ENCODE peak calls at places on chromosome 11, in four cellular contexts. One of them, this sample, is unnamed.

GRCh38 chr11:119755351-119756071 is 26.5 kb upstream of the NECTIN1 start:
- DNase-seq in GM12878: no peak
- DNase-seq in HepG2: no peak
- DNase-seq in K562: no peak
- DNase-seq in this sample: no peak

GRCh38 chr11:26993965-26994446 is at the start of gene FIBIN:
- DNase-seq in GM12878: no peak
- DNase-seq in HepG2: no peak
- DNase-seq in K562: no peak
- DNase-seq in this sample: no peak

GRCh38 chr11:69321877-69322350 is 28.0 kb downstream of the MYEOV start:
- DNase-seq in GM12878: no peak
- DNase-seq in HepG2: no peak
- DNase-seq in K562: no peak
- DNase-seq in this sample: no peak

GRCh38 chr11:85813721-85814120 is 2.8 kb upstream of the SYTL2 start:
- DNase-seq in GM12878: no peak
- DNase-seq in HepG2: peak; percentile 9
- DNase-seq in K562: no peak
- DNase-seq in this sample: no peak

GRCh38 chr11:118691926-118692830 is 12.7 kb upstream of the TREH start:
- DNase-seq in GM12878: peak; percentile 76
- DNase-seq in HepG2: peak; percentile 45
- DNase-seq in K562: no peak
- DNase-seq in this sample: no peak

GRCh38 chr11:72777755-72778278 is 16.0 kb downstream of the STARD10 start:
- DNase-seq in GM12878: no peak
- DNase-seq in HepG2: peak; percentile 90
- DNase-seq in K562: no peak
- DNase-seq in this sample: no peak

GRCh38 chr11:120562806-120563425 is 51.4 kb downstream of the GRIK4 start:
- DNase-seq in GM12878: no peak
- DNase-seq in HepG2: no peak
- DNase-seq in K562: no peak
- DNase-seq in this sample: no peak

GRCh38 chr11:10809373-10810199 is 860 bp upstream of the EIF4G2 start:
- DNase-seq in GM12878: no peak
- DNase-seq in HepG2: no peak
- DNase-seq in K562: peak; percentile 61
- DNase-seq in this sample: peak; percentile 58

GRCh38 chr11:96279421-96280290 is 63.3 kb downstream of the MAML2 start:
- DNase-seq in GM12878: no peak
- DNase-seq in HepG2: no peak
- DNase-seq in K562: peak; percentile 66
- DNase-seq in this sample: no peak

GRCh38 chr11:47234669-47235075 is 13.9 kb downstream of the ACP2 start:
- DNase-seq in GM12878: no peak
- DNase-seq in HepG2: no peak
- DNase-seq in K562: no peak
- DNase-seq in this sample: no peak

GRCh38 chr11:68798221-68798813 is 43.4 kb downstream of the CPT1A start:
- DNase-seq in GM12878: no peak
- DNase-seq in HepG2: peak; percentile 12
- DNase-seq in K562: peak; percentile 57
- DNase-seq in this sample: no peak

GRCh38 chr11:10444725-10445286 is 10.3 kb upstream of the AMPD3 start:
- DNase-seq in GM12878: no peak
- DNase-seq in HepG2: no peak
- DNase-seq in K562: peak; percentile 42
- DNase-seq in this sample: no peak

GRCh38 chr11:117826360-117826635 is 1.8 kb upstream of the FXYD2 start:
- DNase-seq in GM12878: no peak
- DNase-seq in HepG2: no peak
- DNase-seq in K562: no peak
- DNase-seq in this sample: no peak

GRCh38 chr11:12914401-12914912 is 94.7 kb upstream of the RASSF10 start:
- DNase-seq in GM12878: no peak
- DNase-seq in HepG2: no peak
- DNase-seq in K562: peak; percentile 34
- DNase-seq in this sample: peak; percentile 31

GRCh38 chr11:42338056-42338455 is 878.6 kb upstream of the LRRC4C start:
- DNase-seq in GM12878: no peak
- DNase-seq in HepG2: no peak
- DNase-seq in K562: no peak
- DNase-seq in this sample: no peak

GRCh38 chr11:64545605-64546004 is 45.4 kb upstream of the SLC22A12 start:
- DNase-seq in GM12878: no peak
- DNase-seq in HepG2: no peak
- DNase-seq in K562: no peak
- DNase-seq in this sample: peak; percentile 79

GRCh38 chr11:83793332-83793731 is 507.2 kb upstream of the CCDC90B start:
- DNase-seq in GM12878: no peak
- DNase-seq in HepG2: no peak
- DNase-seq in K562: no peak
- DNase-seq in this sample: no peak

GRCh38 chr11:128575956-128576340 is 11.4 kb downstream of the ETS1 start:
- DNase-seq in GM12878: no peak
- DNase-seq in HepG2: no peak
- DNase-seq in K562: no peak
- DNase-seq in this sample: no peak
- TF ChIP-seq POLR2A in GM12878: no peak
- TF ChIP-seq POLR2A in HepG2: no peak
- TF ChIP-seq POLR2A in K562: no peak
- TF ChIP-seq POLR2A in this sample: no peak

DNA sequence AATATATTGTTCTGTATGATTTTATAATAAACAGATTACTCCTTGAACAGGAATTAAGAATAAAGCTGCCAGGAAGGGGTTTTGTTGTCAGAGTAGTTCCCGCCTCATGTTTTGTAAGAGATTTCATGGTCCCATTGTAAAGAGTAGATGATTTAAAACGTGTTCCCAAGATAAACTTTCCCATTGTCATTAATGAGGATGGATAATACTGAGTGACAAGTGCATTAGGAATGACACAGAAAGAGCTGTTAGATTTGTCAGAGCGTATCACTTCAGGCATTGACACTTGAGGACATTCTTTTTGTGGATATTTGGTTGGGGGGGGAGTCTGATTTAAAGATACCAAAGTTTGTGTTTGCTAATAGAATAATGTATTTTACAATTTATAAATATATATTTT is 147.0 kb downstream of the PAX6 start:
- DNase-seq in GM12878: no peak
- DNase-seq in HepG2: no peak
- DNase-seq in K562: no peak
- DNase-seq in this sample: no peak
- TF ChIP-seq REST in GM12878: no peak
- TF ChIP-seq REST in HepG2: no peak
- TF ChIP-seq REST in K562: no peak
- TF ChIP-seq REST in this sample: no peak

GRCh38 chr11:48675945-48676344 is 187.4 kb downstream of the OR4A47 start:
- DNase-seq in GM12878: no peak
- DNase-seq in HepG2: no peak
- DNase-seq in K562: no peak
- DNase-seq in this sample: no peak
- TF ChIP-seq BHLHE40 in GM12878: no peak
- TF ChIP-seq BHLHE40 in HepG2: no peak
- TF ChIP-seq BHLHE40 in K562: no peak
- TF ChIP-seq BHLHE40 in this sample: no peak

GRCh38 chr11:61603667-61604066 is 22.8 kb upstream of the SYT7 start:
- DNase-seq in GM12878: no peak
- DNase-seq in HepG2: no peak
- DNase-seq in K562: no peak
- DNase-seq in this sample: no peak

GRCh38 chr11:61602775-61603569 is 22.1 kb upstream of the SYT7 start:
- DNase-seq in GM12878: no peak
- DNase-seq in HepG2: no peak
- DNase-seq in K562: peak; percentile 70
- DNase-seq in this sample: no peak

GRCh38 chr11:61599968-61600710 is 19.3 kb upstream of the SYT7 start:
- DNase-seq in GM12878: no peak
- DNase-seq in HepG2: no peak
- DNase-seq in K562: no peak
- DNase-seq in this sample: no peak

GRCh38 chr11:61598886-61599868 is 18.3 kb upstream of the SYT7 start:
- DNase-seq in GM12878: no peak
- DNase-seq in HepG2: no peak
- DNase-seq in K562: no peak
- DNase-seq in this sample: no peak

GRCh38 chr11:61601512-61601911 is 20.6 kb upstream of the SYT7 start:
- DNase-seq in GM12878: no peak
- DNase-seq in HepG2: peak; percentile 88
- DNase-seq in K562: no peak
- DNase-seq in this sample: no peak
- TF ChIP-seq POLR2A in GM12878: no peak
- TF ChIP-seq POLR2A in HepG2: no peak
- TF ChIP-seq POLR2A in K562: no peak
- TF ChIP-seq POLR2A in this sample: no peak

GRCh38 chr11:67464411-67465189 is 4.5 kb downstream of the TMEM134 start:
- DNase-seq in GM12878: peak; percentile 65
- DNase-seq in HepG2: peak; percentile 86
- DNase-seq in K562: peak; percentile 90
- DNase-seq in this sample: peak; percentile 91
- TF ChIP-seq REST in GM12878: no peak
- TF ChIP-seq REST in HepG2: no peak
- TF ChIP-seq REST in K562: no peak
- TF ChIP-seq REST in this sample: no peak

GRCh38 chr11:111185259-111185658 is 60.3 kb upstream of the POU2AF2 start:
- DNase-seq in GM12878: no peak
- DNase-seq in HepG2: no peak
- DNase-seq in K562: no peak
- DNase-seq in this sample: no peak
- TF ChIP-seq BHLHE40 in GM12878: no peak
- TF ChIP-seq BHLHE40 in HepG2: no peak
- TF ChIP-seq BHLHE40 in K562: no peak
- TF ChIP-seq BHLHE40 in this sample: no peak

GRCh38 chr11:2942872-2943710 is 13.9 kb upstream of the PHLDA2 start:
- DNase-seq in GM12878: no peak
- DNase-seq in HepG2: no peak
- DNase-seq in K562: no peak
- DNase-seq in this sample: no peak

GRCh38 chr11:2942447-2942846 is 13.2 kb upstream of the PHLDA2 start:
- DNase-seq in GM12878: no peak
- DNase-seq in HepG2: no peak
- DNase-seq in K562: no peak
- DNase-seq in this sample: no peak

GRCh38 chr11:2940930-2941821 is 12.0 kb upstream of the PHLDA2 start:
- DNase-seq in GM12878: no peak
- DNase-seq in HepG2: no peak
- DNase-seq in K562: no peak
- DNase-seq in this sample: no peak

GRCh38 chr11:2943711-2944118 is 14.5 kb upstream of the PHLDA2 start:
- DNase-seq in GM12878: no peak
- DNase-seq in HepG2: no peak
- DNase-seq in K562: no peak
- DNase-seq in this sample: no peak

DNA sequence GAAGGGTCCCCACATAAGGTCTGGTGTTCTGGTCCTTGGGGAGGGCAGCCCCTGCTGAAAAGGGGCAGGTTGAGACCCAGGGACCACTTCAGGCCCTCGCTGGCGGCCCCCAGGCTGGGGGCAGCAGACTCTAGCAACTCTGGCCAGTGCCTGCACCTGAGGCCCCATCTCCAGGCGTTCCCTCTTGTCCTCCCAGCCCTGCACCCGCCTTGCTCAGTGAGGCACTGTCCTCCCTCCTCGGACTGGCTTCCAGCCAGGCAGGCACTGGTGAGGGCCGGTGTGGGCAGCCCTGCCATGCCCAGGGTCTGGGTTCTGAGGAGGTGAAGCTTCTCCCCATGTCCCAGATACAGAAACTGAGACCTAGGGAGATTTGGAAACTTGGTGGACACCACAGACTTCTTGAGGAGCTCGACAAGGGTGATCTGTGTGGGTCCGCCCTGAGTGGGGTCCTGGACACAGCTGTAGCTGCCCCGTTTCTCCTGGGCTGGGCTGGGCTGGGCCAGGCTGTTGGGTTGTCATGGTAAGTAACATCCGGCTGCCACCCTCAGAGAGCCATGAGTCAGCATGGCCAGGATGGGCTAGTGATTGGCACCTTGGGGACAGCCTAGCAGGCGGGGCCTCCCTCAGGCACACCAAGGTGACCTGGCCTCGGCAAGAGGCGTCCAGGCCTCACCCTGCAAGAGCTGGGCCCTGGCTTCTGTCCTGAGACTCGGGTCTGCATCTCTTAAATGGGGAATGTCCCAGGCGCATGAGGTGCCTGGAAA is 11.1 kb upstream of the PHLDA2 start:
- DNase-seq in GM12878: no peak
- DNase-seq in HepG2: peak; percentile 46
- DNase-seq in K562: no peak
- DNase-seq in this sample: peak; percentile 77
- TF ChIP-seq POLR2A in GM12878: no peak
- TF ChIP-seq POLR2A in HepG2: peak; percentile 23
- TF ChIP-seq POLR2A in K562: no peak
- TF ChIP-seq POLR2A in this sample: no peak

DNA sequence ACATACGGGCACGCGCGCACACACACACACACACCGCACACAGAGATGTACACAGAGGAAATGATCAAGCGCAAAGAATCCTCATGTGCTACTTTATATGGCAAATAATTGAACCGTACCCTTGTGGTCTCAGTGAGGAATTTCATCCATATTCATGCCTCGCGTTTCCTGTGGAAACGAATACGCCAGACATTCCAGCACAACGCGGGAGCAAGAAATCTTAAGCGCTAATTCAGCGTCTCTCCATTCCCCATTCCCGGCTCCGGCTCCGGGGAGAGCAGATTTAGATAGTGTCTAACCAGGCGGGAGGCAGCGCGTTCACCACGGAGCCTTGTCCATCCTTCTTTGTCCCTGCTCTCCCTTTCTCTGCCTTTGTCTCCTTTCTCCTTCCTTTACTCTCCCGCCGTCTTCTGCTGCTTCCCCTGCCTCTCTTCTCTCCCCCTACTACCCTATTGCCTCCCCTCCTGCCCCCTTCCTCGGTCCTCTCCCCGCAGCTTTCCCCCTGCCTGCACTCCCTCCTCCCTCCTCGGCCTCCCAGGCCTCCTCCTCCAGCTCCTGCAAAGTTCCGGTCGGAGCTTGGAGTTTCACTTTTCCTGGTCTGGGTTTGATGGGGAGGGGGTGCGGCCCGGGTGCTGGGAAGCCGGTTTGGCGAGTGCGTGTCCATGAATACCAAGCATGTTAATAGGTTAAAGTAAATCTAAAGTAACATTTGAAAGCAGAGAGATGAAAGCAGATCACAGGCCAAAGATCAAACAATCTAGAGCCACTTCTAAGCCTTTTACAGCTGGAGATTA is 579.3 kb downstream of the BUD13 start:
- DNase-seq in GM12878: no peak
- DNase-seq in HepG2: peak; percentile 17
- DNase-seq in K562: no peak
- DNase-seq in this sample: peak; percentile 15
- TF ChIP-seq REST in GM12878: no peak
- TF ChIP-seq REST in HepG2: no peak
- TF ChIP-seq REST in K562: no peak
- TF ChIP-seq REST in this sample: no peak

This sample was measured in A549.